ENCODE peak calls at places on chromosomes 16 and 17, in eight cellular contexts. Z is activated CD4-positive, CD25-positive, alpha-beta regulatory T cell; Q is AG08395; G is kidney glomerular epithelial cell; U is right lobe of liver; T is caudate nucleus; I is GM23338; J is activated CD8-positive, alpha-beta T cell treated with anti-CD3 and anti-CD28 coated beads, Interleukin-2, amount 10 ng/mL, durations not matched to agents 7 days and 5 days. M is an unnamed sample.

GRCh38 chr17:34797724-34798123 is 163.5 kb downstream of the CCT6B start:
- DNase-seq in Z (no peak), Q (peak; percentile 55), G (peak; percentile 2), U (peak; percentile 25), T (no peak), I (peak; percentile 91), J (peak; percentile 51), M (peak; percentile 5)

GRCh38 chr17:49994085-49995054 is 654 bp downstream of the DLX3 start:
- DNase-seq in Z (no peak), Q (no peak), G (no peak), U (no peak), T (no peak), I (peak; percentile 75), J (no peak), M (peak; percentile 11)

GRCh38 chr17:80123791-80124190 is 22.4 kb downstream of the GAA start:
- DNase-seq in Z (no peak), Q (peak; percentile 51), G (no peak), U (no peak), T (no peak), I (no peak), J (no peak), M (no peak)

GRCh38 chr16:26195225-26195624 is 503.5 kb downstream of the HS3ST4 start:
- DNase-seq in Z (no peak), Q (no peak), G (no peak), U (no peak), T (no peak), I (no peak), J (no peak), M (no peak)

GRCh38 chr17:21318439-21318838 is 33.9 kb downstream of the MAP2K3 start:
- DNase-seq in Z (no peak), Q (no peak), G (no peak), U (no peak), T (no peak), I (peak; percentile 74), J (no peak), M (no peak)

GRCh38 chr16:21574372-21574771 is 25.0 kb upstream of the METTL9 start:
- DNase-seq in Z (no peak), Q (no peak), G (no peak), U (no peak), T (no peak), I (no peak), J (no peak), M (no peak)

GRCh38 chr16:65667013-65667578 is 545.2 kb upstream of the CDH11 start:
- DNase-seq in Z (no peak), Q (peak; percentile 36), G (no peak), U (no peak), T (no peak), I (peak; percentile 30), J (no peak), M (no peak)

GRCh38 chr17:57603978-57604377 is 141.1 kb downstream of the CCDC182 start:
- DNase-seq in Z (peak; percentile 49), Q (no peak), G (no peak), U (no peak), T (no peak), I (no peak), J (peak; percentile 85), M (no peak)

GRCh38 chr17:48633266-48633816 is 7.2 kb upstream of the HOXB9 start:
- DNase-seq in Z (no peak), Q (no peak), G (no peak), U (no peak), T (no peak), I (peak; percentile 46), J (no peak), M (no peak)

GRCh38 chr16:4676826-4677225 is 16.5 kb upstream of the NUDT16L1 start:
- DNase-seq in Z (no peak), Q (no peak), G (no peak), U (peak; percentile 69), T (no peak), I (no peak), J (peak; percentile 58), M (no peak)

GRCh38 chr17:20702692-20703091 is 123.2 kb downstream of the CDRT15L2 start:
- DNase-seq in Z (no peak), Q (no peak), G (no peak), U (no peak), T (no peak), I (no peak), J (no peak), M (no peak)

GRCh38 chr16:51112311-51112710 is 38.8 kb downstream of the SALL1 start:
- DNase-seq in Z (no peak), Q (no peak), G (no peak), U (no peak), T (no peak), I (no peak), J (no peak), M (no peak)

GRCh38 chr17:82978354-82978753 is 101.1 kb upstream of the METRNL start:
- DNase-seq in Z (no peak), Q (no peak), G (no peak), U (no peak), T (no peak), I (no peak), J (no peak), M (no peak)

GRCh38 chr17:73261952-73262675 is 434 bp upstream of the CPSF4L start:
- DNase-seq in Z (no peak), Q (no peak), G (no peak), U (peak; percentile 63), T (peak; percentile 60), I (peak; percentile 53), J (no peak), M (no peak)

GRCh38 chr17:18182190-18182977 is 1.2 kb upstream of the ALKBH5 start:
- DNase-seq in Z (no peak), Q (no peak), G (no peak), U (peak; percentile 80), T (no peak), I (peak; percentile 34), J (peak; percentile 31), M (peak; percentile 16)

GRCh38 chr17:40348562-40349476 is 15.7 kb downstream of the GJD3 start:
- DNase-seq in Z (no peak), Q (no peak), G (no peak), U (peak; percentile 83), T (peak; percentile 76), I (no peak), J (no peak), M (no peak)

GRCh38 chr17:16129441-16129840 is 85.9 kb downstream of the NCOR1 start:
- DNase-seq in Z (no peak), Q (no peak), G (no peak), U (no peak), T (no peak), I (no peak), J (no peak), M (no peak)

GRCh38 chr16:72018470-72018869 is 9.9 kb downstream of the DHODH start:
- DNase-seq in Z (no peak), Q (no peak), G (no peak), U (no peak), T (no peak), I (no peak), J (no peak), M (no peak)

GRCh38 chr17:38922538-38923291 is 2.7 kb upstream of the LASP1NB start:
- DNase-seq in Z (no peak), Q (peak; percentile 40), G (peak; percentile 13), U (peak; percentile 42), T (peak; percentile 47), I (peak; percentile 76), J (peak; percentile 26), M (peak; percentile 67)

GRCh38 chr16:85555549-85556455 is 57.3 kb upstream of the GSE1 start:
- DNase-seq in Z (no peak), Q (peak; percentile 20), G (no peak), U (no peak), T (no peak), I (peak; percentile 83), J (peak; percentile 59), M (no peak)

GRCh38 chr17:58312021-58312630 is 16.5 kb downstream of the TSPOAP1 start:
- DNase-seq in Z (no peak), Q (no peak), G (no peak), U (no peak), T (no peak), I (no peak), J (peak; percentile 15), M (no peak)

GRCh38 chr16:89484923-89485679 is 5.3 kb downstream of the ANKRD11 start:
- DNase-seq in Z (peak; percentile 9), Q (no peak), G (no peak), U (no peak), T (no peak), I (peak; percentile 40), J (peak; percentile 47), M (no peak)

GRCh38 chr17:10844667-10845387 is 6.9 kb upstream of the PIRT start:
- DNase-seq in Z (peak; percentile 30), Q (peak; percentile 83), G (peak; percentile 50), U (peak; percentile 76), T (peak; percentile 46), I (peak; percentile 87), J (peak; percentile 77), M (peak; percentile 56)

GRCh38 chr16:11674818-11675560 is 6.7 kb downstream of the SNN start:
- DNase-seq in Z (no peak), Q (no peak), G (peak; percentile 20), U (peak; percentile 41), T (no peak), I (peak; percentile 30), J (no peak), M (peak; percentile 41)

GRCh38 chr17:82228278-82228841 is 482 bp upstream of the SLC16A3 start:
- DNase-seq in Z (peak; percentile 28), Q (no peak), G (no peak), U (peak; percentile 75), T (no peak), I (peak; percentile 72), J (peak; percentile 84), M (peak; percentile 31)

GRCh38 chr17:59561042-59561441 is 4.4 kb upstream of the DHX40 start:
- DNase-seq in Z (no peak), Q (peak; percentile 12), G (no peak), U (no peak), T (no peak), I (peak; percentile 76), J (peak; percentile 33), M (peak; percentile 16)

M was measured in endothelial cell of umbilical vein.